ENCODE peak calls at places on chromosomes 5 and 9, in seven cellular contexts. X is NCI-H1092, M is hippocampal formation, J is NCI-H1436 treated with DMSO at 0.1 percent for 48 hours, P is AG08396, R is body of pancreas, U is keratinocyte. G is an unnamed sample.

GRCh38 chr9:135184661-135185459 is 97.4 kb downstream of the OLFM1 start:
- DNase-seq in U (no peak), M (no peak), R (no peak), X (no peak), P (no peak), J (no peak), G (no peak)

GRCh38 chr9:127393680-127394079 is 3.3 kb upstream of the SLC2A8 start:
- DNase-seq in U (no peak), J (no peak), M (no peak), X (no peak), R (no peak), P (no peak), G (peak; percentile 60)

GRCh38 chr5:87394407-87394806 is 18.3 kb downstream of the CCNH start:
- DNase-seq in X (no peak), P (no peak), R (no peak), U (no peak), J (no peak), M (no peak), G (peak; percentile 90)

GRCh38 chr9:90219548-90220118 is 423.0 kb downstream of the DIRAS2 start:
- DNase-seq in U (no peak), J (no peak), R (peak; percentile 45), M (no peak), X (no peak), P (no peak), G (no peak)

GRCh38 chr5:39014544-39014943 is 59.7 kb downstream of the RICTOR start:
- DNase-seq in M (no peak), J (no peak), R (no peak), P (peak; percentile 39), X (no peak), U (no peak), G (peak; percentile 94)

GRCh38 chr9:8492034-8492433 is 692.5 kb upstream of the DMAC1 start:
- DNase-seq in X (no peak), R (no peak), U (no peak), M (no peak), P (no peak), J (no peak), G (no peak)

GRCh38 chr5:1754531-1755220 is 45.0 kb downstream of the MRPL36 start:
- DNase-seq in M (no peak), P (no peak), J (no peak), U (no peak), X (no peak), R (no peak), G (no peak)

GRCh38 chr5:67886761-67887160 is 328.8 kb upstream of the PIK3R1 start:
- DNase-seq in X (no peak), P (no peak), U (no peak), M (no peak), J (no peak), R (no peak), G (no peak)

GRCh38 chr9:110260911-110261310 is 4.6 kb upstream of the TXN start:
- DNase-seq in X (no peak), J (no peak), P (no peak), U (no peak), R (no peak), M (no peak), G (no peak)

GRCh38 chr5:179221196-179221876 is 123.9 kb downstream of the ADAMTS2 start:
- DNase-seq in R (no peak), P (no peak), X (no peak), J (no peak), U (no peak), M (no peak), G (no peak)

GRCh38 chr5:6868816-6869215 is 155.6 kb downstream of the TENT4A start:
- DNase-seq in X (no peak), P (no peak), U (no peak), J (no peak), R (no peak), M (no peak), G (no peak)

GRCh38 chr5:145237843-145238242 is 597.3 kb downstream of the PRELID2 start:
- DNase-seq in M (no peak), J (no peak), X (peak; percentile 32), P (no peak), U (no peak), R (peak; percentile 82), G (peak; percentile 70)

GRCh38 chr9:79012561-79012960 is 559.2 kb upstream of the TLE4 start:
- DNase-seq in X (no peak), U (peak; percentile 13), M (no peak), J (no peak), P (peak; percentile 36), R (no peak), G (peak; percentile 72)

GRCh38 chr9:14870086-14870485 is 40.1 kb downstream of the FREM1 start:
- DNase-seq in P (no peak), R (no peak), J (no peak), X (no peak), U (no peak), M (no peak), G (no peak)

GRCh38 chr9:128233817-128234406 is 30.7 kb downstream of the DNM1 start:
- DNase-seq in X (no peak), U (no peak), R (no peak), J (no peak), P (no peak), M (no peak), G (no peak)

GRCh38 chr9:137494104-137494544 is 35.0 kb upstream of the NSMF start:
- DNase-seq in X (no peak), R (no peak), U (no peak), J (no peak), P (no peak), M (no peak), G (no peak)

GRCh38 chr9:114787781-114788498 is 17.9 kb downstream of the TNFSF15 start:
- DNase-seq in P (no peak), X (no peak), J (no peak), M (no peak), R (no peak), U (no peak), G (no peak)

GRCh38 chr9:137465000-137465769 is 6.1 kb upstream of the NSMF start:
- DNase-seq in X (no peak), J (no peak), P (no peak), U (no peak), M (no peak), R (no peak), G (no peak)

GRCh38 chr5:6266671-6267197 is 111.6 kb downstream of the MED10 start:
- DNase-seq in P (no peak), M (no peak), J (no peak), R (no peak), U (no peak), X (no peak), G (no peak)

GRCh38 chr5:145345883-145346282 is 489.3 kb downstream of the PRELID2 start:
- DNase-seq in U (no peak), X (no peak), M (no peak), R (no peak), J (no peak), P (no peak), G (no peak)

GRCh38 chr5:133820516-133820915 is 147.9 kb downstream of the C5orf15 start:
- DNase-seq in J (no peak), X (no peak), R (no peak), P (no peak), M (no peak), U (no peak), G (no peak)

GRCh38 chr9:85062385-85062784 is 392.9 kb downstream of the NTRK2 start:
- DNase-seq in J (no peak), P (no peak), M (no peak), R (no peak), U (no peak), X (no peak), G (no peak)

GRCh38 chr9:32741706-32742105 is 41.6 kb upstream of the TMEM215 start:
- DNase-seq in X (no peak), M (no peak), J (no peak), R (no peak), P (no peak), U (no peak), G (peak; percentile 4)

GRCh38 chr5:119032653-119033052 is 38.2 kb upstream of the DMXL1 start:
- DNase-seq in U (no peak), M (no peak), R (no peak), X (no peak), P (no peak), J (no peak), G (no peak)